ENCODE peak calls at places on chromosomes 6 and 20, in four cellular contexts. Y is K562, L is GM12878, U is HEK293T. J is an unnamed sample.

GRCh38 chr6:89952696-89953095 is 58.4 kb downstream of the GJA10 start:
- DNase-seq in L (no peak), U (no peak), Y (no peak), J (no peak)

GRCh38 chr6:7910654-7911344 is at the start of gene TXNDC5:
- DNase-seq in U (peak; percentile 88), Y (peak; percentile 97), L (no peak), J (peak; percentile 60)

GRCh38 chr6:29723666-29724588 is 693 bp downstream of the HLA-F start:
- DNase-seq in L (no peak), Y (peak; percentile 27), U (peak; percentile 56), J (no peak)

GRCh38 chr6:167898673-167899311 is 72.1 kb downstream of the AFDN start:
- DNase-seq in Y (no peak), U (no peak), L (no peak), J (peak; percentile 43)

GRCh38 chr20:37220796-37221195 is 40.8 kb downstream of the GHRH start:
- DNase-seq in Y (no peak), L (no peak), U (no peak), J (no peak)

GRCh38 chr6:168035098-168035660 is 37.7 kb downstream of the KIF25 start:
- DNase-seq in U (peak; percentile 83), L (no peak), Y (peak; percentile 94), J (no peak)

GRCh38 chr20:11905460-11906150 is 12.1 kb upstream of the BTBD3 start:
- DNase-seq in L (no peak), U (no peak), Y (no peak), J (no peak)

GRCh38 chr6:151014404-151015150 is 149.1 kb downstream of the MTHFD1L start:
- DNase-seq in U (peak; percentile 77), Y (peak; percentile 72), L (no peak), J (peak; percentile 80)

GRCh38 chr20:2738734-2739398 is 46.3 kb downstream of the EBF4 start:
- DNase-seq in U (no peak), L (no peak), Y (no peak), J (no peak)

GRCh38 chr6:4935486-4935885 is 68.4 kb downstream of the RPP40 start:
- DNase-seq in Y (no peak), U (no peak), L (no peak), J (no peak)

GRCh38 chr6:167475947-167476346 is 151.1 kb downstream of the TTLL2 start:
- DNase-seq in Y (no peak), L (no peak), U (no peak), J (no peak)

GRCh38 chr6:126446187-126446696 is 106.3 kb downstream of the CENPW start:
- DNase-seq in Y (no peak), U (no peak), L (no peak), J (no peak)

GRCh38 chr6:167660944-167661343 is 165.8 kb upstream of the AFDN start:
- DNase-seq in L (no peak), Y (no peak), U (no peak), J (no peak)

GRCh38 chr6:88584581-88584980 is 378.8 kb downstream of the RNGTT start:
- DNase-seq in U (no peak), Y (no peak), L (no peak), J (no peak)

GRCh38 chr6:118186676-118187567 is 279.9 kb downstream of the SLC35F1 start:
- DNase-seq in L (peak; percentile 8), U (no peak), Y (no peak), J (no peak)

GRCh38 chr20:33733654-33734576 is 2.1 kb downstream of the ZNF341 start:
- DNase-seq in Y (no peak), U (no peak), L (peak; percentile 37), J (peak; percentile 94)

DNA sequence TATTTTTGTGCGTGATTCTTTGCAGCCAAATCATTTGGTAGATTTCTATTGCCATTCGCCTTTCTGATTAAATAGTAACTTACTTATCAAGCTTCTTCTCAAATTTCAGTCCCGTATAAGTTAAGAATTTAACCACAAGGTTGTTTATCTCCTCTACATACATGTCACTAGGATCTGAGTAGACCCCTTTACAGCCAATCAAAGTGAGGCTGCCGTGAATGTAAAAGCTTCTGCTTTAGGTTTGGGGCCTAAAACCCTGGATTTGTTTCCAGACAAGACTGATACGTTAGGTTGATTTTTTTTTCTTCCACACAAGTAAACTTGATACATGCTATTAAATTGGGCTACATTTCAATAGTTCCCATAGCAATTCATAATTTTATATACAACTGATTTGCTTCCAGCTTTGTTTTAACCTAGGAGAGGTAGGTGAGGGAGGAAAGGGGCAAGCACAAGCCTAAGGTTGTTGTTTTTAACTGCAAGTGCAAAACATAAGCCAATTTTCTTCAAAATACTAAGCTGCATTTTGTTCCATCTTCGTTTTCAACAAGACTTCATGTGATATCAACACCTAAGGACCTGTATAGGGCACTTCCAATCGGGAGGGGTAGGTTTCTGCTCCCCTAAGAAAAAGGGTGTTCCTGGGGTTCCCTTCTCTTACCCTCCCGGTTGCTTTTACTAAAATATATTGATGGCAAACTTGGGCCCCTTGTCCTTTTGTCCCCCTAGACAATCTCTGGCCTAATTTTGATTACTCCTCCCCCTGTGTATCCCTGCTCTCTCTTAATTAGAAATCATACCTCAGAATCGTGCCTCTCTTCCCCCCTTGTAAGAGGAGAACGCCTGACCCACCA is 1.7 kb downstream of the RANBP9 start:
- DNase-seq in U (no peak), Y (peak; percentile 59), L (no peak), J (peak; percentile 54)
- TF ChIP-seq TARDBP in U (no peak), Y (no peak), L (no peak), J (no peak)

GRCh38 chr6:51934098-51934497 is 153.3 kb downstream of the PKHD1 start:
- DNase-seq in L (no peak), U (peak; percentile 63), Y (peak; percentile 14), J (peak; percentile 24)
- TF ChIP-seq TARDBP in L (no peak), U (no peak), Y (no peak), J (no peak)

GRCh38 chr6:43147691-43148477 is 23.2 kb upstream of the SRF start:
- DNase-seq in Y (no peak), U (no peak), L (no peak), J (no peak)

GRCh38 chr6:43146228-43146627 is 24.8 kb upstream of the SRF start:
- DNase-seq in Y (no peak), U (no peak), L (no peak), J (no peak)

GRCh38 chr6:43149260-43149659 is 21.8 kb upstream of the SRF start:
- DNase-seq in L (no peak), U (no peak), Y (no peak), J (no peak)

GRCh38 chr6:43146709-43147108 is 24.4 kb upstream of the SRF start:
- DNase-seq in U (no peak), L (no peak), Y (no peak), J (no peak)

DNA sequence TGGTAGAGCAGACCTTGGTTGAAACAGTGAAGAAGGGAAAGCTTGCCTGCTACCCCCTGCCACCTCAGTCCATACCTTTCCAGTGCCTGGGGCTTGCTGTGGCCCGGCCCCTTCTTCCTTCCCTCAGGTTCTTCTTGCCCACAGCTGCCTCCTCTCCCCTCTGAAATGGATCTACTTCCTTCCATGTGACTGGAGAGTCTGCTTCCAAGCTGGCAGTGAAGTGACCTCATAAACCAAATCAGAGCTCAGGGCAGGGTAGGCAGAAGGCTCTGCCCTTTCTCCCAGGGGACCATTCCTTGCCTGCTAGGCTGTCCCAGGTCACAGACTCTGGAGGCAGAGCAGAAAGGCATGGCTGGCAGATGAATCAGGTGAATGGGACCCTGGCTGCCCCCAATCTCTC is 23.8 kb upstream of the SRF start:
- DNase-seq in L (no peak), Y (no peak), U (no peak), J (no peak)
- TF ChIP-seq TARDBP in L (no peak), Y (no peak), U (no peak), J (no peak)

DNA sequence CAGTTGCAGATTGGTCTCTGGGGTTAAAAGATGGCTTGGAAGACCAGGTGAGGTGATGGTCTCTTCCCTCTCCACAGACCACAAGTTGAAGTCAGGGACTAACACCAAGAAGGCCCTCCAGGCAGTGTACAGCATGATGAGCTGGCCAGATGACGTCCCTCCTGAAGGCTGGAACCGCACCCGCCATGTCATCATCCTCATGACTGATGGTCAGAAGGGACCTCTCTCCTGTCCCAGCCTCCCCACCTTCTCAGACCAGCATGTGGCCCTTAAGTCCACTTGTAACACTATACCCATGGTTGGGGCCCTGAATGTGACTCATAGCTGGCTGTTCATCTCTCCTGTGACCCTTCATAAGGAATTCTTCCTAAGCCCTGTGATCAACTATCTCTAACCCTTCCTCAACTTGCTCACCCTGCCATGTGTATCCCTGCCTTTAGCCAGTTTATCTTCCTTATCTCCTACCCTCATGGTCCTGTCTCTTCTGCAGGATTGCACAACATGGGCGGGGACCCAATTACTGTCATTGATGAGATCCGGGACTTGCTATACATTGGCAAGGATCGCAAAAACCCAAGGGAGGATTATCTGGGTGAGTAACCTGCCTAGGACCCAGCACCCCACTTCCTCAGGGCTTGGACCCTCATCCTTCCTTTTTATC is 3.0 kb downstream of the CFB start:
- DNase-seq in Y (peak; percentile 70), U (no peak), L (no peak), J (no peak)
- TF ChIP-seq TARDBP in Y (no peak), U (no peak), L (no peak), J (no peak)